ENCODE peak calls at places on chromosomes 6 and 20, in six cellular contexts. D is HFFc6, M is MV-4-11, L is neural progenitor cell, R is NCI-H2081, E is left ventricle myocardium inferior. K is an unnamed sample.

GRCh38 chr20:23625236-23625964 is 12.4 kb downstream of the CST3 start:
- DNase-seq in D (no peak), M (no peak), E (no peak), L (peak; percentile 26), R (no peak), K (no peak)

GRCh38 chr20:18057106-18057993 is at the start of gene OVOL2:
- DNase-seq in M (no peak), D (no peak), L (peak; percentile 46), E (no peak), R (peak; percentile 79), K (no peak)

GRCh38 chr20:48763183-48764030 is 64.4 kb downstream of the PREX1 start:
- DNase-seq in L (peak; percentile 49), M (no peak), E (peak; percentile 59), D (no peak), R (no peak), K (no peak)

GRCh38 chr20:63594043-63594561 is 20.1 kb upstream of the HELZ2 start:
- DNase-seq in D (peak; percentile 27), E (no peak), R (no peak), L (no peak), M (no peak), K (no peak)

GRCh38 chr20:36493801-36494114 is 47.6 kb upstream of the MYL9 start:
- DNase-seq in E (peak; percentile 74), M (no peak), L (peak; percentile 23), D (peak; percentile 85), R (no peak), K (no peak)

GRCh38 chr20:235891-236290 is 8.8 kb downstream of the DEFB129 start:
- DNase-seq in M (no peak), L (peak; percentile 25), E (no peak), D (peak; percentile 4), R (no peak), K (no peak)

GRCh38 chr6:13485923-13486557 is 1.4 kb downstream of the GFOD1 start:
- DNase-seq in L (peak; percentile 61), M (peak; percentile 24), E (peak; percentile 33), R (peak; percentile 66), D (no peak), K (peak; percentile 53)

GRCh38 chr6:110332281-110332680 is 25.9 kb downstream of the METTL24 start:
- DNase-seq in E (no peak), R (no peak), L (no peak), M (no peak), D (no peak), K (no peak)

GRCh38 chr20:54416770-54417169 is 58.6 kb upstream of the DOK5 start:
- DNase-seq in E (no peak), L (no peak), M (no peak), D (no peak), R (no peak), K (no peak)

GRCh38 chr20:34083137-34083536 is 28.9 kb downstream of the EIF2S2 start:
- DNase-seq in M (no peak), L (no peak), E (peak; percentile 81), R (no peak), D (peak; percentile 20), K (no peak)

GRCh38 chr20:5195655-5196054 is 68.8 kb downstream of the CDS2 start:
- DNase-seq in R (no peak), L (no peak), E (no peak), M (peak; percentile 6), D (peak; percentile 81), K (no peak)

GRCh38 chr6:37202788-37203491 is 33.0 kb downstream of the PIM1 start:
- DNase-seq in R (peak; percentile 57), D (no peak), L (no peak), M (no peak), E (no peak), K (no peak)

K was measured in AML-193.